ENCODE peak calls at places on chromosomes 13 and 19, in six cellular contexts. Y, A, C, O, S and Q are unnamed samples.

GRCh38 chr13:114148521-114148855 is 16.1 kb upstream of the RASA3 start:
- DNase-seq in Y (peak; percentile 95), A (peak; percentile 57), C (no peak), O (no peak), S (no peak), Q (no peak)

GRCh38 chr19:5696196-5697021 is 6.3 kb downstream of the RPL36 start:
- DNase-seq in Y (no peak), A (no peak), C (no peak), O (no peak), S (no peak), Q (no peak)

GRCh38 chr19:43782311-43782660 is 1.5 kb upstream of the KCNN4 start:
- DNase-seq in Y (no peak), A (no peak), C (no peak), O (no peak), S (no peak), Q (no peak)

GRCh38 chr13:100542546-100543156 is 45.9 kb downstream of the GGACT start:
- DNase-seq in Y (peak; percentile 65), A (peak; percentile 41), C (no peak), O (peak; percentile 36), S (peak; percentile 61), Q (no peak)

GRCh38 chr13:105007166-105007808 is 1528.2 kb downstream of the EFNB2 start:
- DNase-seq in Y (no peak), A (no peak), C (no peak), O (no peak), S (no peak), Q (no peak)

GRCh38 chr13:97307882-97308624 is 85.9 kb downstream of the MBNL2 start:
- DNase-seq in Y (no peak), A (no peak), C (no peak), O (no peak), S (peak; percentile 82), Q (no peak)

GRCh38 chr13:75705395-75705794 is 69.3 kb downstream of the LMO7 start:
- DNase-seq in Y (no peak), A (no peak), C (no peak), O (no peak), S (peak; percentile 76), Q (no peak)

GRCh38 chr13:96781141-96781540 is 213.1 kb downstream of the OXGR1 start:
- DNase-seq in Y (no peak), A (no peak), C (no peak), O (no peak), S (no peak), Q (no peak)

GRCh38 chr13:36841411-36841810 is 22.4 kb downstream of the RFXAP start:
- DNase-seq in Y (no peak), A (no peak), C (no peak), O (no peak), S (no peak), Q (no peak)

GRCh38 chr13:51731759-51732158 is 72.2 kb downstream of the DHRS12 start:
- DNase-seq in Y (no peak), A (no peak), C (no peak), O (no peak), S (peak; percentile 86), Q (no peak)

GRCh38 chr13:51849145-51850101 is 4.4 kb upstream of the TMEM272 start:
- DNase-seq in Y (peak; percentile 37), A (peak; percentile 22), C (no peak), O (peak; percentile 15), S (no peak), Q (no peak)

GRCh38 chr13:99827011-99827410 is 144.6 kb downstream of the ZIC5 start:
- DNase-seq in Y (no peak), A (no peak), C (no peak), O (no peak), S (no peak), Q (no peak)

GRCh38 chr19:56080669-56081401 is 40.3 kb downstream of the ZNF787 start:
- DNase-seq in Y (peak; percentile 38), A (peak; percentile 81), C (peak; percentile 56), O (peak; percentile 25), S (peak; percentile 82), Q (peak; percentile 95)

GRCh38 chr13:104014803-104015645 is 948.8 kb upstream of the SLC10A2 start:
- DNase-seq in Y (no peak), A (no peak), C (no peak), O (no peak), S (no peak), Q (no peak)

GRCh38 chr19:29528946-29529645 is 3.3 kb downstream of the VSTM2B start:
- DNase-seq in Y (no peak), A (no peak), C (no peak), O (no peak), S (no peak), Q (no peak)

GRCh38 chr19:7860902-7861618 is 13.1 kb downstream of the PRR36 start:
- DNase-seq in Y (no peak), A (no peak), C (no peak), O (no peak), S (no peak), Q (no peak)

GRCh38 chr13:76693086-76693485 is 193.1 kb downstream of the KCTD12 start:
- DNase-seq in Y (no peak), A (no peak), C (no peak), O (no peak), S (no peak), Q (no peak)

GRCh38 chr13:44695520-44695919 is 119.4 kb upstream of the TSC22D1 start:
- DNase-seq in Y (no peak), A (no peak), C (no peak), O (no peak), S (no peak), Q (no peak)

GRCh38 chr19:56167064-56167578 is 8.7 kb upstream of the GALP start:
- DNase-seq in Y (peak; percentile 22), A (no peak), C (no peak), O (no peak), S (no peak), Q (no peak)

GRCh38 chr13:99165753-99166587 is 34.7 kb upstream of the UBAC2 start:
- DNase-seq in Y (no peak), A (no peak), C (no peak), O (no peak), S (no peak), Q (no peak)

GRCh38 chr13:20195846-20196245 is 3.1 kb upstream of the GJB2 start:
- DNase-seq in Y (no peak), A (no peak), C (no peak), O (no peak), S (no peak), Q (peak; percentile 83)

GRCh38 chr13:93700115-93700514 is 473.5 kb downstream of the GPC6 start:
- DNase-seq in Y (no peak), A (no peak), C (no peak), O (no peak), S (no peak), Q (no peak)

GRCh38 chr19:47423203-47423882 is 4.0 kb upstream of the MEIS3 start:
- DNase-seq in Y (no peak), A (no peak), C (no peak), O (no peak), S (no peak), Q (no peak)

GRCh38 chr19:47422417-47423163 is 3.3 kb upstream of the MEIS3 start:
- DNase-seq in Y (no peak), A (no peak), C (no peak), O (no peak), S (no peak), Q (no peak)

GRCh38 chr19:47419789-47420188 is 462 bp upstream of the MEIS3 start:
- DNase-seq in Y (no peak), A (no peak), C (no peak), O (no peak), S (no peak), Q (no peak)

GRCh38 chr19:47421244-47421786 is 2.0 kb upstream of the MEIS3 start:
- DNase-seq in Y (no peak), A (no peak), C (no peak), O (no peak), S (no peak), Q (no peak)

GRCh38 chr19:47421844-47422395 is 2.6 kb upstream of the MEIS3 start:
- DNase-seq in Y (no peak), A (no peak), C (no peak), O (no peak), S (no peak), Q (no peak)
- H3K4me3 ChIP-seq in Y (no peak overlapping the region), A (no peak overlapping the region), C (no peak overlapping the region), O (peak overlapping the region; percentile 26), S (no peak overlapping the region), Q (no peak overlapping the region)

GRCh38 chr13:80339841-80340642 is 884 bp downstream of the SPRY2 start:
- DNase-seq in Y (no peak), A (peak; percentile 34), C (peak; percentile 41), O (no peak), S (no peak), Q (no peak)

GRCh38 chr13:80341098-80341701 is at the start of gene SPRY2:
- DNase-seq in Y (peak; percentile 81), A (peak; percentile 64), C (peak; percentile 94), O (peak; percentile 95), S (peak; percentile 96), Q (peak; percentile 98)

GRCh38 chr13:80340643-80341097 is 256 bp downstream of the SPRY2 start:
- DNase-seq in Y (peak; percentile 22), A (no peak), C (no peak), O (no peak), S (peak; percentile 69), Q (no peak)

GRCh38 chr13:80338781-80339577 is 1.9 kb downstream of the SPRY2 start:
- DNase-seq in Y (no peak), A (peak; percentile 43), C (peak; percentile 66), O (peak; percentile 73), S (peak; percentile 86), Q (peak; percentile 93)

DNA sequence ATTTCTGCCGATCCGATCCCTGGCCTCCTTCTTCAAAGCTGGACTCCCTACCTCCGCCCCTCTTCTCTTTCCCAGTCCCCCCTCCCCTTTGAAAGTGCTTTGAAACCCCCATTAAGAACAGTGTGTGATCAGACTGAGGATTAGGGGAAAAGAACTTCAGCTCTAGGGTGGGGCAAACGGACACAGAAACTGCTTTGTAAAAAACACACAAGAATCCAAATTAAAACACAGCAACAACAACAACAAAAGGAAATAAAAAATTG is 1.4 kb downstream of the SPRY2 start:
- DNase-seq in Y (no peak), A (no peak), C (no peak), O (no peak), S (no peak), Q (no peak)
- H3K4me3 ChIP-seq in Y (peak overlapping the region; percentile 74), A (peak overlapping the region; percentile 61), C (peak overlapping the region; percentile 89), O (peak overlapping the region; percentile 98), S (peak overlapping the region; percentile 82), Q (peak overlapping the region; percentile 79)

GRCh38 chr13:33742321-33742720 is 75.6 kb upstream of the RFC3 start:
- DNase-seq in Y (no peak), A (no peak), C (no peak), O (no peak), S (no peak), Q (no peak)
- H3K4me3 ChIP-seq in Y (no peak overlapping the region), A (no peak overlapping the region), C (no peak overlapping the region), O (no peak overlapping the region), S (no peak overlapping the region), Q (no peak overlapping the region)

DNA sequence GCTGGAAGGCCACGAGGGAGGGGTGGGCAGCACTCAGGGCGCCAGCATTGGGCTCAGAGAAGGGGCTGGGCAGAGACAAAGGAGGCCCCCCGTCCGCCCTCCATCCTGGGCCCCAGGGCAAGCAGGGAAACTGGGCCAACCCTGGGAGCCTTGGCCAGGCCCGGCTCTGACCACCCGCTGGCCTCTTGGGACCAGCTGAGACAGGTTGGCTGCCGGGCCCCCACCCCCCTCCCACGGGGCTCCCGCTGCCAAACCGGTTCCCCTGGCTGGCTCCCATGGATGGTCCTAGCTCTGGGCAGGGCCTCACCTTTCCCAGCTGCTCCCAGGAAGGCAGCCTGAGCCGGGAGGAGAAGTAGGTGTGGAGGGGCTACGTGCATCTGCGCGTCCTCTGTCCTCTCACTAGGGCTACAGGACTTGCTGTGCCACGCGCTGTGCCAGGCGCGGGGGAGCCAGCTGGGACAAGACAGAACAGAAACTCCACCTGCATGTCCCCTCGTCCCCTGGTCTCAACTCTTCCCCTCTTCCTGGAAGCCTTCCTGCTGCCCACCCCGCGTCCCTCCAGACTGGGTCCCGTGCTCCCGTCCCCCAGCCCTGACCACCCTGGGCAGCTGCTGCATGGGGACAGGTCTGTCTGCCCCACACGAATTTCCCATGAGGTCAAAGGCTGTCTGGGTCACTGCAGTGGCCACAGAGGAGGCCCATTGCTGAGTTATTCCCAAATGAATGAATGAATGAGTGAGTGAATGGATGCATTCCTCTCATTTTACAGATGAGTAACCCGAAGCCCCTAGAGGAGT is 29.1 kb upstream of the NCCRP1 start:
- DNase-seq in Y (no peak), A (no peak), C (no peak), O (no peak), S (no peak), Q (no peak)
- H3K4me3 ChIP-seq in Y (no peak overlapping the region), A (no peak overlapping the region), C (no peak overlapping the region), O (no peak overlapping the region), S (no peak overlapping the region), Q (no peak overlapping the region)